ENCODE peak calls at places on chromosome 11, in eight cellular contexts. A is ecto neural progenitor cell; J is GM12864; K is stimulated activated CD4-positive, alpha-beta T cell treated with anti-CD3 and anti-CD28 coated beads, Interleukin-2, amount 100 ng/mL, for 48 hours; Q is natural killer cell treated with Interleukin-12 subunit alpha and Interleukin-12 subunit beta and Interleukin-15 and Interleukin-18, amount 100 ng/mL, for 72 hours; Y is activated naive CD4-positive, alpha-beta T cell treated with Interleukin-2 at 50 U/mL for 16 hours; F is epithelial cell of esophagus; T is lower leg skin. M is an unnamed sample.

GRCh38 chr11:103112364-103112763 is 3.1 kb downstream of the DYNC2H1 start:
- DNase-seq in A (no peak), Q (no peak), J (no peak), T (no peak), F (no peak), Y (no peak), K (no peak), M (no peak)

GRCh38 chr11:104033561-104033960 is 2.9 kb upstream of the DDI1 start:
- DNase-seq in A (no peak), Q (no peak), T (no peak), Y (no peak), K (no peak), F (no peak), J (no peak), M (no peak)

GRCh38 chr11:26761382-26761781 is 39.5 kb upstream of the SLC5A12 start:
- DNase-seq in K (no peak), A (no peak), Q (no peak), J (no peak), F (peak), T (no peak), Y (no peak), M (no peak)

GRCh38 chr11:13963949-13964770 is 1.6 kb downstream of the SPON1 start:
- DNase-seq in Q (no peak), Y (peak), J (no peak), A (peak), T (no peak), F (no peak), K (peak), M (peak)

GRCh38 chr11:110287537-110287936 is 8.9 kb downstream of the RDX start:
- DNase-seq in Y (no peak), T (no peak), J (no peak), F (no peak), K (no peak), Q (no peak), A (no peak), M (no peak)

GRCh38 chr11:125272822-125273221 is 108.3 kb downstream of the PKNOX2 start:
- DNase-seq in T (no peak), K (no peak), J (no peak), Q (no peak), A (peak), Y (no peak), F (no peak), M (no peak)

GRCh38 chr11:130653838-130654601 is 205.6 kb downstream of the ADAMTS15 start:
- DNase-seq in F (no peak), J (no peak), T (peak), K (no peak), Q (no peak), Y (no peak), A (peak), M (peak)

GRCh38 chr11:90753546-90753945 is 530.7 kb upstream of the CHORDC1 start:
- DNase-seq in F (no peak), T (no peak), J (no peak), K (no peak), A (no peak), Q (no peak), Y (no peak), M (no peak)

GRCh38 chr11:544817-545166 is 7.5 kb downstream of the LRRC56 start:
- DNase-seq in J (no peak), K (no peak), F (no peak), Y (no peak), Q (no peak), A (no peak), T (no peak), M (no peak)

M was measured in PC-3.